ENCODE peak calls at places on chromosomes 4 and X, in eight cellular contexts. L, I, S, X, R, E, F and O are unnamed samples.

GRCh38 chr4:18033111-18034085 is 11.8 kb upstream of the LCORL start:
- DNase-seq in L (no peak), I (no peak), S (no peak), X (no peak), R (no peak), E (peak; percentile 29), F (no peak), O (peak; percentile 71)

GRCh38 chr4:181272427-181272826 is 970.8 kb upstream of the TENM3 start:
- DNase-seq in L (no peak), I (no peak), S (no peak), X (no peak), R (no peak), E (no peak), F (no peak), O (no peak)

GRCh38 chr4:6986781-6987565 is 56.2 kb upstream of the TADA2B start:
- DNase-seq in L (peak; percentile 96), I (peak; percentile 86), S (peak; percentile 95), X (peak; percentile 88), R (peak; percentile 94), E (peak; percentile 87), F (peak; percentile 90), O (peak; percentile 94)

GRCh38 chrX:51641421-51642021 is 22.8 kb upstream of the CENPVL3 start:
- DNase-seq in L (peak; percentile 47), I (peak; percentile 68), S (no peak), X (peak; percentile 39), R (no peak), E (peak; percentile 72), F (peak; percentile 60), O (peak; percentile 30)

GRCh38 chr4:149047368-149047767 is 605.2 kb upstream of the NR3C2 start:
- DNase-seq in L (no peak), I (no peak), S (no peak), X (no peak), R (no peak), E (no peak), F (peak; percentile 47), O (no peak)

GRCh38 chr4:142645478-142646108 is 200.5 kb downstream of the INPP4B start:
- DNase-seq in L (no peak), I (no peak), S (no peak), X (no peak), R (no peak), E (peak; percentile 51), F (no peak), O (peak; percentile 3)

GRCh38 chrX:63784902-63785692 is at the start of gene ARHGEF9:
- DNase-seq in L (no peak), I (no peak), S (no peak), X (no peak), R (peak; percentile 15), E (no peak), F (no peak), O (no peak)

GRCh38 chrX:153907456-153907855 is 3.0 kb downstream of the AVPR2 start:
- DNase-seq in L (no peak), I (no peak), S (no peak), X (no peak), R (no peak), E (no peak), F (no peak), O (no peak)

GRCh38 chr4:123235431-123235830 is 161.2 kb upstream of the SPRY1 start:
- DNase-seq in L (no peak), I (peak; percentile 22), S (no peak), X (no peak), R (no peak), E (peak; percentile 10), F (peak; percentile 61), O (no peak)

GRCh38 chrX:16664626-16665025 is 14.7 kb downstream of the S100G start:
- DNase-seq in L (no peak), I (peak; percentile 33), S (no peak), X (no peak), R (no peak), E (no peak), F (no peak), O (no peak)
- TF ChIP-seq CTCF in L (peak; percentile 17), I (peak; percentile 44), S (no peak), X (no peak), R (no peak), E (peak; percentile 15), F (no peak), O (no peak)

DNA sequence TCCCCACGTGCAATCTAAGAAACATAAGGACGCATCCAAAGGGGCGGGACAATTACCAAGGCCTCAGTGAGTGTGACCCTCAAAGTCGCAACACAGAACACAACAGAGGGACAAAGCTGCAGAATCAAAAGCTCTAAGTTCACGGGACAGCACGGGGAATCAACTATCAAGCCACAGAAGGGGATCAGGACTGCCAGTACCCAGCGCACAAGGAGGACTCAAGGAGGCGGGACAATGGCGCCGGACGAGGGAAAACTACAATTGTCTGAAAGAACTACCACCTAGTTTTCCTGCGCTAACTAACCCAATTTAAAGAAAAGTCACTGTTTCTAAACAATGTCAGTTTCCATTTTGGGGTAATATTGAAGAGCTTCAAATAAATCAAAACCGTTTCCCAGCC is 1.3 kb downstream of the FAM53A start:
- DNase-seq in L (no peak), I (no peak), S (no peak), X (no peak), R (no peak), E (no peak), F (no peak), O (no peak)
- H3K4me3 ChIP-seq in L (no peak overlapping the region), I (peak overlapping the region; percentile 69), S (no peak overlapping the region), X (no peak overlapping the region), R (no peak overlapping the region), E (peak overlapping the region; percentile 66), F (peak overlapping the region; percentile 83), O (peak overlapping the region; percentile 60)

DNA sequence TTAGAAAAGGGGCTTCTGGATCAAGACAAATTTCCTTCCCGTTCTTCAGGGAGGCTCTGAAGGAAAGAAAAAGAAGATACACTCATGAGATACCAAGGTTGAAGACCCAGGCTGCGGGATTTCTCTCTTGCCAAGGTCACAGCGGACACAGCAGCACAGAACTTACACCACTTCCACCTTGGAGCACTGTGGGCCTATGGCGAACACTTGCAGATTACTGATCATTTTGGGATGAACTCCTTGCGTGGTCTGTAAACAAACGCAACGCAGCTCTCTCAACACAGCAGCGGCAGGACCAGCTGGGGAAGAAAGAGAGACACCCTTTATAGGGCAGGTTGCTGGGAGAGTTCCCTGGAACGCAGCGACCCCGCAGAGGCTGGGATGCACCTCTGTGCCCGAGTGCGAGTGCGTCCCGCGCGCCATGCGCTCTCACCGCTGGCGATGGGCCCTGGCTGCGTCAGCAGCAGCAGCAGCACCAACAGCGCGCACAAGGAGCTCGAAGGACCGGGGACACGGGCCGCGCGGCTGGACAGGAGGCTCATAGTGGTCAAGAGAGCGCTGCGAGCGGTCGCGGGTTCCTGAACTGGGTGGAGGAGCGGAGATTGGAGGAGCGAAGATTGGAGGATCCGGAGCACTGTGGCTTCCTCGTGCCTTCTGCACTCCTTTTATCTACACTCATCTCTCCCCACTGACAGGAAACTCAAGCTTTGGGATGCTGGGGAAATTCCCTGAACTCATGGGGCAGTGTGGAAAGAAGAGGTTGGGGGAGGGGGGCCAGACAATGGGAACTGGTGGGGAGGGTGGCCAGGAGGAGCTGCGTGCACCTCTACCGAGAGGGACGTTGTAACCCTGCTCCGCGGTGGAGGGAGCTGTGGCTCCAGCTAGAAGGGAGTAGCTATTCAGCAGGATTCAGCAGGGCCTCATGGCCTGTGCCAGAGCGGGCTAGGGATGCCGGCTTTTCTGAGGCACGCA is at the start of gene CXCL5:
- DNase-seq in L (no peak), I (peak; percentile 35), S (no peak), X (peak; percentile 92), R (no peak), E (peak; percentile 69), F (peak; percentile 39), O (peak; percentile 77)
- TF ChIP-seq CTCF in L (no peak), I (no peak), S (no peak), X (peak; percentile 40), R (no peak), E (peak; percentile 44), F (no peak), O (peak; percentile 24)

GRCh38 chr4:156295676-156296075 is 342.0 kb upstream of the CTSO start:
- DNase-seq in L (no peak), I (peak; percentile 13), S (no peak), X (no peak), R (no peak), E (peak; percentile 7), F (peak; percentile 22), O (no peak)

GRCh38 chr4:156293657-156294297 is 340.1 kb upstream of the CTSO start:
- DNase-seq in L (no peak), I (peak; percentile 79), S (no peak), X (peak; percentile 30), R (no peak), E (peak; percentile 89), F (peak; percentile 93), O (peak; percentile 73)

GRCh38 chr4:156294577-156294976 is 340.9 kb upstream of the CTSO start:
- DNase-seq in L (no peak), I (peak; percentile 70), S (no peak), X (peak; percentile 50), R (no peak), E (peak; percentile 87), F (peak; percentile 87), O (peak; percentile 72)

GRCh38 chr4:156291317-156291716 is 337.7 kb upstream of the CTSO start:
- DNase-seq in L (no peak), I (peak; percentile 65), S (no peak), X (peak; percentile 14), R (no peak), E (peak; percentile 81), F (peak; percentile 74), O (peak; percentile 64)

GRCh38 chr4:156290811-156291210 is 337.1 kb upstream of the CTSO start:
- DNase-seq in L (no peak), I (no peak), S (no peak), X (no peak), R (no peak), E (peak; percentile 38), F (peak; percentile 46), O (peak; percentile 11)
- H3K4me3 ChIP-seq in L (no peak overlapping the region), I (no peak overlapping the region), S (no peak overlapping the region), X (no peak overlapping the region), R (no peak overlapping the region), E (no peak overlapping the region), F (no peak overlapping the region), O (no peak overlapping the region)

DNA sequence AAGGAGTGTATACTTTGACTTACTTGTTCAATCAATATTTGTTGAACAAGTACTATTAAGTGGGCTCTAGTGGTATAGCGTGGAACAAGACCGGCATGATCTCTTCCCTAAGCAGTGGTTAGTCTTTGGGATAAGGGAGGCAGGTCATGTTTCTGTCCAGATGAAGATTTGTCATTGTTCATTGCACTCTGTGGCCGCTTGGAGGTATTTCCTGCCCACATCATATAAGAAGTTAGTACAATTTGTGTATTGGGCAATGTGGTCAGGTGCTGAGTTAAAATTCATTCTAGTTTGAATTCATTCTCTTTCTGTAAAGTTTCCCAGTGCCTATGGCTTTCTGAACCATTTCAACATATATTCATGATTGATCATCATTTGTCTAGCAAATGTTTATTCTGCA is 101.1 kb upstream of the SHISA3 start:
- DNase-seq in L (no peak), I (peak; percentile 35), S (no peak), X (peak; percentile 4), R (no peak), E (peak; percentile 5), F (no peak), O (no peak)
- TF ChIP-seq CTCF in L (no peak), I (peak; percentile 25), S (no peak), X (no peak), R (no peak), E (no peak), F (no peak), O (no peak)

GRCh38 chrX:88613338-88613737 is 133.7 kb upstream of the CPXCR1 start:
- DNase-seq in L (no peak), I (peak; percentile 45), S (no peak), X (peak; percentile 10), R (no peak), E (peak; percentile 17), F (no peak), O (no peak)

GRCh38 chrX:88612870-88613329 is 134.1 kb upstream of the CPXCR1 start:
- DNase-seq in L (no peak), I (peak; percentile 7), S (no peak), X (no peak), R (no peak), E (no peak), F (no peak), O (no peak)
- H3K4me3 ChIP-seq in L (no peak overlapping the region), I (peak overlapping the region; percentile 31), S (no peak overlapping the region), X (no peak overlapping the region), R (no peak overlapping the region), E (no peak overlapping the region), F (no peak overlapping the region), O (no peak overlapping the region)